ENCODE peak calls at places on chromosomes 7 and 10, in five cellular contexts. X is OCI-LY7, Q is PC-3, P is neural progenitor cell, H is hepatocyte. N is an unnamed sample.

GRCh38 chr10:126931548-126931947 is 26.3 kb downstream of the DOCK1 start:
- DNase-seq in X (no peak), Q (no peak), P (no peak), H (no peak), N (no peak)

GRCh38 chr10:89164080-89164479 is 43.0 kb downstream of the CH25H start:
- DNase-seq in H (no peak), Q (no peak), P (no peak), X (no peak), N (no peak)

GRCh38 chr7:148472406-148472805 is 118.2 kb upstream of the C7orf33 start:
- DNase-seq in Q (peak; percentile 43), H (no peak), P (no peak), X (no peak), N (no peak)

GRCh38 chr7:39130740-39131538 is 153.2 kb downstream of the POU6F2 start:
- DNase-seq in X (no peak), P (peak; percentile 36), H (no peak), Q (no peak), N (no peak)

GRCh38 chr7:157715071-157715937 is 378.5 kb downstream of the DNAJB6 start:
- DNase-seq in X (no peak), P (no peak), Q (no peak), H (no peak), N (no peak)

GRCh38 chr7:137940656-137941518 is 61.0 kb downstream of the CREB3L2 start:
- DNase-seq in H (peak; percentile 73), P (no peak), X (no peak), Q (no peak), N (no peak)

GRCh38 chr10:128186959-128187787 is 61.0 kb upstream of the MKI67 start:
- DNase-seq in P (no peak), X (no peak), H (no peak), Q (no peak), N (no peak)

GRCh38 chr10:45379891-45380540 is 6.0 kb downstream of the ALOX5 start:
- DNase-seq in Q (no peak), P (no peak), H (no peak), X (no peak), N (no peak)

GRCh38 chr7:39539816-39540215 is 26.4 kb upstream of the YAE1 start:
- DNase-seq in P (peak; percentile 11), H (no peak), X (no peak), Q (no peak), N (no peak)

GRCh38 chr10:111186385-111186784 is 109.6 kb downstream of the ADRA2A start:
- DNase-seq in P (no peak), X (no peak), H (no peak), Q (no peak), N (no peak)

GRCh38 chr10:49608925-49609282 is 1.2 kb upstream of the SLC18A3 start:
- DNase-seq in P (peak; percentile 35), H (no peak), X (no peak), Q (no peak), N (no peak)

GRCh38 chr7:134686782-134687181 is 40.1 kb downstream of the BPGM start:
- DNase-seq in P (no peak), H (peak; percentile 24), Q (peak; percentile 43), X (no peak), N (peak; percentile 66)

GRCh38 chr10:29849434-29849833 is 210.0 kb downstream of the JCAD start:
- DNase-seq in H (no peak), Q (peak; percentile 9), P (no peak), X (no peak), N (peak; percentile 49)

GRCh38 chr10:83522881-83523386 is 616.4 kb upstream of the GHITM start:
- DNase-seq in Q (no peak), X (no peak), P (no peak), H (peak; percentile 10), N (no peak)

GRCh38 chr7:115910541-115911164 is 119.9 kb downstream of the TFEC start:
- DNase-seq in P (peak; percentile 48), H (peak; percentile 42), X (peak; percentile 33), Q (peak; percentile 53), N (peak; percentile 41)

GRCh38 chr7:66629222-66629658 is 559 bp downstream of the KCTD7 start:
- DNase-seq in P (peak; percentile 62), H (no peak), X (peak; percentile 53), Q (no peak), N (peak; percentile 40)

DNA sequence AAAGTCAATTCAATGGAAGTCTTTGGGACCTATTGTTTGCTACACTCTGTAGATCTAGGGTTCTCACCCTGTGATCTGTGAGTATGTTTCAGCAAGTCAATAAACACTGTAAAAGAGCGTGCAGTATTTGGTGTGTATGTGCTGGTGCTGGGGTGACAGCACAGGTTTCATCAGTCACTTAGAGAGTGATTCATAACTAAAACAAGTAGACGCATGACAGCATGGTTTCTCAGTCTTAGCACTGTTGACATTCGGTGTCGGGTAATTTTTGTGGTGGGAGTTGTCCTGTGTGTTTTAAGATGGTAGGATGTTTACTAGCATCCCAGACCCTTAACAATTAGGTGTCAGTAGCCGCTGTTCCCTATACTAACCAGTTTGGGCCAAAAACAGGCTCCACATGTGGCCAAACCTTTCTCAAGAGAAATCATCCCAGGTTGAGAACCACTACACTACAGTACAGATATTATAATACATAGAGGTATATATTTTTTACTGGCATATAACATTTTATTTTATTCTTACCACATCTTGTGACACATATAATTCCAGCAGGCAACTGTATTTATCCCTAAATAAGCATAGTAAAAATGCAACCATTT is 411.9 kb downstream of the ARL4A start:
- DNase-seq in P (no peak), X (no peak), Q (peak; percentile 86), H (no peak), N (no peak)
- TF ChIP-seq EZH2phosphoT487 in P (no peak), X (no peak), Q (no peak), H (no peak), N (no peak)

GRCh38 chr7:1734331-1734730 is 64.3 kb downstream of the ELFN1 start:
- DNase-seq in H (no peak), P (no peak), X (no peak), Q (no peak), N (no peak)
- TF ChIP-seq EZH2phosphoT487 in H (no peak), P (no peak), X (no peak), Q (no peak), N (no peak)

GRCh38 chr7:112995091-112995824 is 91.4 kb downstream of the GPR85 start:
- DNase-seq in Q (peak; percentile 50), H (no peak), P (no peak), X (no peak), N (peak; percentile 95)

GRCh38 chr7:112996472-112996871 is 90.2 kb downstream of the GPR85 start:
- DNase-seq in H (no peak), P (no peak), Q (no peak), X (no peak), N (no peak)

GRCh38 chr7:112997831-112998230 is 88.8 kb downstream of the GPR85 start:
- DNase-seq in P (peak; percentile 3), Q (no peak), H (no peak), X (no peak), N (no peak)

GRCh38 chr7:112990619-112991018 is 96.0 kb downstream of the GPR85 start:
- DNase-seq in P (no peak), Q (peak; percentile 34), X (no peak), H (no peak), N (peak; percentile 68)

DNA sequence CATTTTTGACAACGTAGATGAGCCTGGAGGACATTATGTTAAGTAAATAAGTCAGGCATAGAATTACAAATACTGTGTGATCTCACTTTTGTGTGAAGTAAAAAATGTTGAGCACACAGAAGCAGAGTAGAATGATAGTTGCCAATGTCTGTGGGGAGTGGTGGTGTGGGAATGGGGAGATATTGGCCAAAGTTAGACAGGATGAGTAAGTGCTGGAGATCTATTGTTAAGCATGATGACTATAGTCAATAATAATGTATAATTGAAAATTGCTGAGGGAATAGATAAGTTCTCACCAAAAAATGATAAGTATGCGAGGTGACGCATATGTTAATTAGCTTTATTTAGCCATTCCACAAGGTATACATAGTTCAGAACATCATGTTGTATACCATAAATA is 92.0 kb downstream of the GPR85 start:
- DNase-seq in P (no peak), X (no peak), Q (no peak), H (no peak), N (peak; percentile 85)
- TF ChIP-seq EZH2phosphoT487 in P (no peak), X (no peak), Q (no peak), H (no peak), N (no peak)

DNA sequence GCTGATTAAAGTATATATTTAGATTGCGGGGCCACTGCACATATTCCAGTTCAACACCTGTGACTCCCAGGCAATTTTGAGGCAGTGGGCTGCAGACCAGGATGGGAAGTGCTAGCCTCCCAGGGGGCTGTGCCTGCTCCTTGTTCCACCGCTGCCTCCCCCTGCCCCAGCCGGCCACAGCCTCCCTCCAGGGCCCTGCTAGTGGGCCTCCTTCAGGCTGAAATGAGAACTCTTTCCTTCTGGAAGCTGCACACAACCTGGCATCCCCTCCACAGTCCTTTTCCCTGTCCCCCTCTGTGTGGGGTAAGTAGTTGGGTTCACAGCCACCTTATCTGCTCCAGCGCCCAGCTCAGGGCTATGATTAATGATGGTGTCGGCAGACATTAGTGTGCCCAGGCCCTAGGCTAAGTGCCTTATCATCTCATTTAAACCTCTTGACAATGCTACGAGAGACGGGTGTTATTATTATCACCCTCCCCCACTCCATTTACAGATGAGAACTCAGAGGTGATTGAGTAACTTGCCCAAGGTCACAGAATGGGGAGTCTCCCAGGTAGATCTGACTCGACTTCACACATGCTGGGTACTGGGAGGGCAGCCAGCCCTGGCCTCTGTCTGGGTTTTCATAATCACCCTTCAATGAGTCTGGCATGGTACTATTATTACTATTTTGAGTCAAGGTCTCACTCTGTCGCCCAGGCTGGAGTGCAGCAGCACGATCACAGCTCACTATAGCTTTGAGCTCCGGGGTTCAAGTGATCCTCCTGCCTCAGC is 10.8 kb upstream of the SFRP5 start:
- DNase-seq in X (no peak), H (no peak), P (no peak), Q (no peak), N (no peak)
- TF ChIP-seq EZH2phosphoT487 in X (no peak), H (no peak), P (no peak), Q (no peak), N (no peak)

GRCh38 chr10:120689766-120690539 is 161.2 kb upstream of the WDR11 start:
- DNase-seq in X (no peak), P (no peak), Q (peak; percentile 22), H (no peak), N (peak; percentile 20)
- TF ChIP-seq EZH2phosphoT487 in X (no peak), P (no peak), Q (no peak), H (no peak), N (no peak)

DNA sequence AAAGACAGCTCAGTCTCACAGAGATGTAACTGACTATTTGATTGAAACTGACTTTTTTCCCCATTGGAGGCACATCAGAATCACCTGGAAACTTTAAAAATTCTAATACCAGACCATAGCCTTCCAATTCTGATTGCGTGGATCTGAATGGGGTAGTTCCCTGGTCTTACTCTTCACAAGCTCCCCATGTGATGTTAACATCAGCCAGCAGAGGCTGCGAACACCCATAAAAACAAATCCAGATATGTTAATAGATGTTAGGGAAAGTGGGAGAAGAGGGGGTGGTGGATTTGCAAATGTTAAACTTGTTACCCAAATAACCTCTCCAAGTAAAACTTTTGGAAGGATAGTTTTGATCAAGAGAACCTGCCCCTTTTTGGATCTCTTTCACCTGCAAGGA is 1133.4 kb downstream of the CNTNAP2 start:
- DNase-seq in H (no peak), P (no peak), Q (no peak), X (no peak), N (no peak)
- TF ChIP-seq EZH2phosphoT487 in H (no peak), P (no peak), Q (no peak), X (no peak), N (no peak)

GRCh38 chr10:10094700-10095099 is 923.0 kb upstream of the CELF2 start:
- DNase-seq in Q (no peak), H (peak; percentile 9), P (no peak), X (no peak), N (no peak)

GRCh38 chr10:10096898-10097297 is 920.8 kb upstream of the CELF2 start:
- DNase-seq in X (no peak), P (no peak), Q (no peak), H (no peak), N (no peak)

GRCh38 chr10:10093035-10093434 is 924.6 kb upstream of the CELF2 start:
- DNase-seq in H (no peak), Q (no peak), P (no peak), X (no peak), N (no peak)

GRCh38 chr10:10092581-10092980 is 925.1 kb upstream of the CELF2 start:
- DNase-seq in H (peak; percentile 55), X (no peak), P (peak; percentile 66), Q (no peak), N (peak; percentile 14)
- TF ChIP-seq EZH2phosphoT487 in H (no peak), X (no peak), P (no peak), Q (no peak), N (no peak)